ENCODE peak calls at places on chromosomes 2 and 18, in seven cellular contexts. E, C, J, B, S, Z and X are unnamed samples.

GRCh38 chr18:62281684-62282083 is 43.4 kb upstream of the TNFRSF11A start:
- DNase-seq in Z (peak; percentile 91), E (peak; percentile 85), B (no peak), S (no peak), J (peak; percentile 48), C (no peak), X (peak; percentile 96)

GRCh38 chr2:39875182-39875913 is 96.3 kb upstream of the THUMPD2 start:
- DNase-seq in B (peak; percentile 38), J (peak; percentile 89), Z (peak; percentile 87), C (peak; percentile 22), E (peak; percentile 94), S (no peak), X (peak; percentile 92)

GRCh38 chr2:222627764-222628163 is 28.1 kb downstream of the FARSB start:
- DNase-seq in C (no peak), J (peak; percentile 30), S (no peak), E (peak; percentile 22), Z (no peak), B (no peak), X (no peak)

GRCh38 chr2:85564144-85564563 is 2.9 kb upstream of the GGCX start:
- DNase-seq in C (no peak), S (no peak), J (no peak), E (no peak), Z (no peak), B (no peak), X (no peak)

GRCh38 chr2:222753251-222753824 is 81.9 kb downstream of the MOGAT1 start:
- DNase-seq in S (peak; percentile 45), Z (peak; percentile 44), J (no peak), E (peak; percentile 86), B (peak; percentile 72), C (no peak), X (peak; percentile 59)

GRCh38 chr2:184067502-184067901 is 530.8 kb upstream of the ZNF804A start:
- DNase-seq in S (no peak), B (no peak), C (no peak), J (no peak), E (no peak), Z (no peak), X (no peak)

GRCh38 chr2:101889460-101890098 is 102.2 kb upstream of the IL1R2 start:
- DNase-seq in J (no peak), S (no peak), B (no peak), E (no peak), Z (no peak), C (no peak), X (no peak)

GRCh38 chr2:223774193-223774592 is 63.2 kb downstream of the AP1S3 start:
- DNase-seq in S (no peak), C (no peak), B (no peak), Z (no peak), J (no peak), E (no peak), X (no peak)

GRCh38 chr18:48840491-48840877 is 110.3 kb downstream of the SMAD7 start:
- DNase-seq in E (no peak), J (no peak), B (peak; percentile 16), Z (no peak), C (no peak), S (no peak), X (no peak)

GRCh38 chr2:105517814-105518705 is 119.2 kb upstream of the FHL2 start:
- DNase-seq in J (peak; percentile 22), S (no peak), B (peak; percentile 91), Z (no peak), E (peak; percentile 63), C (no peak), X (peak; percentile 45)

GRCh38 chr2:46888421-46888952 is 27.1 kb downstream of the MCFD2 start:
- DNase-seq in E (no peak), Z (no peak), B (no peak), S (no peak), J (no peak), C (no peak), X (no peak)

GRCh38 chr2:217934321-217935131 is 68.3 kb downstream of the TNS1 start:
- DNase-seq in S (no peak), Z (peak; percentile 95), B (peak; percentile 76), J (peak; percentile 95), C (peak; percentile 47), E (peak; percentile 79), X (peak; percentile 98)

GRCh38 chr2:38233231-38233983 is 143.7 kb downstream of the ATL2 start:
- DNase-seq in C (no peak), Z (peak; percentile 29), B (peak; percentile 35), J (peak; percentile 7), E (peak; percentile 72), S (no peak), X (peak; percentile 93)

GRCh38 chr2:36389081-36389480 is 33.5 kb downstream of the CRIM1 start:
- DNase-seq in C (no peak), J (peak; percentile 56), Z (no peak), E (peak; percentile 52), S (no peak), B (no peak), X (peak; percentile 38)

GRCh38 chr18:6821346-6821745 is 91.8 kb downstream of the ARHGAP28 start:
- DNase-seq in E (no peak), S (no peak), Z (no peak), B (no peak), C (no peak), J (no peak), X (no peak)

GRCh38 chr2:98293003-98293402 is 53.3 kb upstream of the CNGA3 start:
- DNase-seq in C (no peak), J (no peak), B (no peak), Z (no peak), S (no peak), E (no peak), X (no peak)

GRCh38 chr2:21346984-21347383 is 223.2 kb downstream of the TDRD15 start:
- DNase-seq in B (no peak), C (no peak), S (no peak), E (no peak), Z (no peak), J (no peak), X (no peak)

GRCh38 chr18:79798346-79798998 is 734 bp downstream of the KCNG2 start:
- DNase-seq in S (no peak), Z (no peak), C (no peak), J (no peak), B (peak; percentile 2), E (no peak), X (no peak)

DNA sequence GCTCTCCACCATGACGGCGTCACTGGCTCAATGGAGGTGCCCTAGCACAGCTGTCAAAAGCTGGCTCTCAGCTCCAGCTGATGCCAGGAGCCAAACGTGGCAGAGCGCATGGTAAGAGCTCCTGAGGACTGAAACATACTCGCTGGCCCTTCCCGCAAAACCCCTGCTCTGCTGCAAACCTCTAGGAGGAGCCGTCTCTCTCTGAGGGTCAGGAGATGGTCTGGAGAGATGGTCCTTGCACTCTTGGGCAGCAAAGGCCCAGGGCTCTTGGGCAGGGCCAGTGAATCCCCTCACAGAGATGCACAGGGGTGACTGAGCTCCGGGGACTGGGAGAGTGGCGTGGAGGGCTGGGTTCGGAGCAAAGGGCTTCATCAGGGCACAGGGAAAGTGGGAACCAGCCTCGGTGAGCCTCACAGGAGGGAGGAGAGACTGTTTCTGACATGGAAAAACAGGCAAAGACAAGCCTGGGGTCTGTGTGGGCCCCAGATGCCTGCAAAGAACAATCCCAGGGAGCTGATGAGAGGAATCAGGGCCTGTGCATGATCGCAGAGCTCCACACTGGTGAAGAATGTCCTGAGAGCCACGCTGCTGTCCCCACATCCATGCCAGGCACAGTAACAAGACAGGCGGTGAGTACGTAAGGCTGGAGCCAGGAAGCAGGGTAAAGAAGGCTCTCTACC is 17.2 kb downstream of the SNORC start:
- DNase-seq in S (no peak), C (peak; percentile 12), B (no peak), J (no peak), Z (no peak), E (no peak), X (peak; percentile 28)
- H3K4me3 ChIP-seq in S (no peak overlapping the region), C (no peak overlapping the region), B (no peak overlapping the region), J (no peak overlapping the region), Z (no peak overlapping the region), E (no peak overlapping the region), X (no peak overlapping the region)

DNA sequence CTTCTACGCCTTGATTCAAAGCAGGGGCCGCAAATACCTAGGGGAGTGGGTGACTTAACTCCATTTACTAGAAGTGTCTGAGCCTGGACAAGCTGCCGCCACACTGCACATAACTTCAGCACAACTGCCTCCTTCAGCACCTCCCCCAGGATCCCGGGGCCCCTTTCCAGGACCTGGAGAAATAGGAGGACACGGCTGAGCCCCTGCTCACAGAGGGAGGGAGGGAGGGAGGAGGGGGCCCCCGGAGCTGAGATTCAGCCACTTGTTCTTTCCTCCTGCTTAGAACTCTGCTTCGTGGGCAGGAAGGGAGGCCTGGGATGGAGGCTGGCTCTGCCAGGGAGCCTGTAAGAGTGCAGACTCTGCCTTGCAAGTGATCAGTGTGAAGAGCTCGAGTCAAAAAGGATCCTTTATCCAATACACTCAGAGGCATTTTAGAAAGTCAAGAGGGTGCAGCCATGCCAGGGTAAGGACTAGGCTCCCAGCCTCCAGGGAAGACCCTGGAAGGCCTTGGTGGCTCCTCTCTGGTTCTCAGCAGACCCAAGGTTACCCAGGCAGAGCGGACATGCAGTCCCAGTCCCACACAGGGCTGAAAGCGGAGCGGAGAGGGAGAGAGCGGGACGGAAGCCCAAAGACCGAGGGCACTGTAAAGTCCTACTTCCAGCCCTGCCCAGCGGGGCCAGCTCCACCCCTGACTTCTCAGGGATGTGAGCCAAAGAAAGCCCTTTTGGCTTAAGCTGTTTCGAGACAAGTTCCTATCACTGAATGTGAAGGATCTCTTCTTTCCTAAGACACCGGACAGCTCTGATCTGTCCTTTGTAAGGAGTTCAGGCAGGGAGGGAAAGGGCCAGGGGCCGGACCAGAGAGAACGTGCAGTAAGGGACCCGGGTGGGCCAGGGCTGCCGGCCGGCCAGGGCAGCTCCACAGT is 8.6 kb upstream of the ARMC9 start:
- DNase-seq in E (peak; percentile 68), B (peak; percentile 65), Z (no peak), J (peak; percentile 24), S (no peak), C (peak; percentile 44), X (peak; percentile 51)
- H3K4me3 ChIP-seq in E (no peak overlapping the region), B (no peak overlapping the region), Z (no peak overlapping the region), J (no peak overlapping the region), S (no peak overlapping the region), C (no peak overlapping the region), X (no peak overlapping the region)

GRCh38 chr2:10352972-10353371 is 50.3 kb downstream of the HPCAL1 start:
- DNase-seq in E (no peak), C (no peak), S (no peak), J (no peak), B (no peak), Z (no peak), X (no peak)
- H3K4me3 ChIP-seq in E (no peak overlapping the region), C (no peak overlapping the region), S (no peak overlapping the region), J (no peak overlapping the region), B (no peak overlapping the region), Z (no peak overlapping the region), X (no peak overlapping the region)

DNA sequence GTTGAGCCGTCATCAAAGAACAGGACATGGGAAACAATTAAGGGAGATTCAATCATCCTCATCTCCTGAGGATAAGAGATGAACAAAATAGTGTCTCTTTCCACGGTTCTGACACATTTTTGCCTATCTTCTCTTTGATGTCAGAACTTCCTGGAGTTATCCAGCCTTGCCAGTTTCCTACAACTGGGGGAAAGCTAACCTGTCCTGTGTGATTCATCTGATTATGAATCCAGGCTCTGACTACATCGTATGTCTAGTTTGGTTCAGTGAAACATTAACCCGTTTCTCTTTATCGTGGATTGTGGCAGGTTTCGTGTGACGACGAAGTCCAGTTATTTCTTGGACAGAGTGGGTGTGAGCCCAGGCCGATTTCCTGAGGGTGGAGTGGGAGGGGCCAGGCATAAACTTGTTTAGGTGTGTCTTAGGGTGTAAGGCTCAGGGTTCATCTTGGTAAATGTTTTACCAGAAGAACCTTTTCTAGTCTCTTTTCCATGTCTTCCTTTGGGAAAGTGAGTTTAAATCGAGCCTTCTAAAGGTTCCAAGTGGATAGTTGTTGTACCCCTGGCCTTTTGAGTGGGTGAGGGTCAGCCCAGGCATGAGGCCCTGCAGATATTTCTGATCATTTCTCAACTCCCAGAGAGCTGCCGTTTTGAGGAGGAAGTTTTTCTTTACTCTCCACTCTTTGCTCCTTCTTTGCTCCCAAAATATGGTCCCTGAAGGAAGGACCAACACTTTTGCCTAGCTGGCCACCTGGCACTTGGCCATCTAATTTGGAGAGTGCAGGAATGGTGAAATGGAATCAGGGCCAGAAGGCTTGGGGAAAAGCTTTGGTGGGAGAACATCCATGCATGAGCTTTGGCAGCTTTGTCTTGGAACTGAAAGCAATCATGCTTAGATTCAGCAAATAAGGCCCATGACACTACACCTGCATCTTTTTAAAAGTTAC is 50.4 kb upstream of the FZD5 start:
- DNase-seq in S (no peak), Z (peak; percentile 91), B (no peak), E (no peak), J (no peak), C (peak; percentile 94), X (no peak)
- H3K4me3 ChIP-seq in S (no peak overlapping the region), Z (no peak overlapping the region), B (no peak overlapping the region), E (no peak overlapping the region), J (no peak overlapping the region), C (no peak overlapping the region), X (no peak overlapping the region)